ENCODE peak calls at places on chromosomes 6 and 20, in six cellular contexts. I is left ventricle myocardium inferior; V is activated naive CD4-positive, alpha-beta T cell treated with anti-CD3 and anti-CD28 coated beads, Interleukin-2, amount 50 U/mL, for 72 hours; A is dorsolateral prefrontal cortex; S is NAMALWA; C is GM13976. Q is an unnamed sample.

GRCh38 chr20:57620274-57620990 is at the start of gene ZBP1:
- DNase-seq in I (no peak), V (peak), A (no peak), S (peak), C (peak), Q (no peak)

GRCh38 chr6:12208190-12208589 is 82.0 kb upstream of the EDN1 start:
- DNase-seq in I (peak), V (no peak), A (no peak), S (no peak), C (no peak), Q (no peak)

GRCh38 chr6:41732601-41733348 is 2.6 kb downstream of the TFEB start:
- DNase-seq in I (no peak), V (peak), A (peak), S (peak), C (peak), Q (peak)

GRCh38 chr6:26599134-26599533 is 2.4 kb downstream of the ABT1 start:
- DNase-seq in I (no peak), V (no peak), A (no peak), S (no peak), C (no peak), Q (no peak)

GRCh38 chr6:101302593-101302992 is 90.9 kb upstream of the GRIK2 start:
- DNase-seq in I (no peak), V (no peak), A (no peak), S (no peak), C (no peak), Q (no peak)

GRCh38 chr20:34115232-34115631 is 3.2 kb upstream of the EIF2S2 start:
- DNase-seq in I (no peak), V (no peak), A (no peak), S (no peak), C (no peak), Q (no peak)

GRCh38 chr20:61263084-61263695 is 11.1 kb downstream of the CDH4 start:
- DNase-seq in I (no peak), V (peak), A (no peak), S (peak), C (no peak), Q (peak)

GRCh38 chr6:63724721-63725120 is 89.1 kb downstream of the PHF3 start:
- DNase-seq in I (no peak), V (no peak), A (no peak), S (no peak), C (no peak), Q (no peak)

GRCh38 chr6:1396952-1397868 is 7.8 kb downstream of the FOXF2 start:
- DNase-seq in I (peak), V (peak), A (peak), S (peak), C (peak), Q (peak)

GRCh38 chr20:2713285-2713684 is 20.7 kb downstream of the EBF4 start:
- DNase-seq in I (no peak), V (no peak), A (no peak), S (peak), C (peak), Q (no peak)

GRCh38 chr6:36028088-36028886 is 679 bp downstream of the MAPK14 start:
- DNase-seq in I (peak), V (peak), A (peak), S (peak), C (peak), Q (peak)

GRCh38 chr6:109465772-109466171 is 10.2 kb upstream of the MICAL1 start:
- DNase-seq in I (no peak), V (no peak), A (peak), S (no peak), C (no peak), Q (peak)

GRCh38 chr6:11785449-11785951 is 6.9 kb upstream of the ADTRP start:
- DNase-seq in I (no peak), V (peak), A (no peak), S (no peak), C (peak), Q (no peak)

GRCh38 chr6:34888874-34889555 is at the start of gene ANKS1A:
- DNase-seq in I (peak), V (peak), A (peak), S (peak), C (peak), Q (peak)

GRCh38 chr6:131949615-131949908 is 1.6 kb downstream of the CCN2 start:
- DNase-seq in I (no peak), V (no peak), A (no peak), S (no peak), C (no peak), Q (peak)

GRCh38 chr20:57047281-57048026 is 219.0 kb downstream of the BMP7 start:
- DNase-seq in I (no peak), V (no peak), A (no peak), S (peak), C (peak), Q (no peak)